ENCODE peak calls at places on chromosomes 2 and 18, in six cellular contexts. X is fibroblast of lung, B is right lobe of liver, Y is adrenal gland, R is lung, S is heart left ventricle. N is an unnamed sample.
A peak's percentile ranks its signal among the peaks of the same experiment; 100 is the strongest.

GRCh38 chr2:189222440-189222839 is 42.9 kb upstream of the COL5A2 start:
- DNase-seq in Y (no peak), R (peak; percentile 81), B (no peak), S (no peak), X (peak; percentile 71), N (no peak)

GRCh38 chr2:109476908-109477441 is 136.8 kb downstream of the SEPTIN10 start:
- DNase-seq in S (no peak), R (no peak), Y (no peak), B (no peak), X (no peak), N (no peak)

GRCh38 chr2:38665854-38666577 is at the start of gene GALM:
- DNase-seq in S (peak; percentile 86), R (peak; percentile 88), Y (peak; percentile 88), B (peak; percentile 83), X (peak; percentile 94), N (peak; percentile 81)

GRCh38 chr2:40448476-40449079 is 3.3 kb downstream of the SLC8A1 start:
- DNase-seq in R (no peak), S (no peak), X (peak; percentile 42), Y (no peak), B (no peak), N (no peak)

GRCh38 chr2:41970898-41971660 is 76.7 kb upstream of the PKDCC start:
- DNase-seq in B (no peak), X (peak; percentile 30), S (no peak), R (no peak), Y (no peak), N (no peak)

GRCh38 chr18:48804856-48805610 is 145.7 kb downstream of the SMAD7 start:
- DNase-seq in S (peak; percentile 12), X (no peak), B (no peak), R (no peak), Y (no peak), N (no peak)

GRCh38 chr2:85933753-85934594 is 45.2 kb upstream of the ST3GAL5 start:
- DNase-seq in Y (no peak), R (no peak), X (peak; percentile 98), B (no peak), S (no peak), N (no peak)

GRCh38 chr2:108267117-108267516 is 21.6 kb upstream of the SULT1C2 start:
- DNase-seq in B (no peak), S (no peak), R (no peak), X (peak; percentile 67), Y (no peak), N (peak; percentile 56)

GRCh38 chr2:234447963-234448362 is 48.9 kb downstream of the ARL4C start:
- DNase-seq in R (no peak), B (no peak), Y (no peak), S (no peak), X (no peak), N (no peak)

GRCh38 chr2:128026422-128027277 is 1.2 kb downstream of the SAP130 start:
- DNase-seq in R (peak; percentile 36), S (no peak), B (no peak), X (peak; percentile 3), Y (no peak), N (no peak)

GRCh38 chr2:27832396-27832795 is 57.8 kb downstream of the RBKS start:
- DNase-seq in R (no peak), Y (no peak), X (peak; percentile 94), B (no peak), S (no peak), N (peak; percentile 93)

GRCh38 chr2:163123526-163123925 is 285.0 kb upstream of the KCNH7 start:
- DNase-seq in R (no peak), B (no peak), X (no peak), S (no peak), Y (no peak), N (no peak)

GRCh38 chr18:63001861-63002260 is 286.5 kb downstream of the PHLPP1 start:
- DNase-seq in B (peak; percentile 7), S (no peak), Y (no peak), X (no peak), R (no peak), N (no peak)

GRCh38 chr18:30465131-30465530 is 577.4 kb downstream of the DSC3 start:
- DNase-seq in R (no peak), Y (no peak), B (no peak), X (no peak), S (no peak), N (no peak)

GRCh38 chr2:46862430-46862829 is 53.2 kb downstream of the MCFD2 start:
- DNase-seq in S (no peak), Y (no peak), B (no peak), R (no peak), X (no peak), N (no peak)

GRCh38 chr2:81324046-81324445 is 1019.5 kb upstream of the LRRTM1 start:
- DNase-seq in S (no peak), Y (no peak), R (no peak), X (no peak), B (no peak), N (peak; percentile 5)

GRCh38 chr2:159093496-159093895 is 125.1 kb downstream of the TANC1 start:
- DNase-seq in X (no peak), R (no peak), S (no peak), B (no peak), Y (no peak), N (no peak)

GRCh38 chr18:42155024-42155423 is 200.0 kb downstream of the PIK3C3 start:
- DNase-seq in S (no peak), B (no peak), R (no peak), Y (no peak), X (no peak), N (no peak)

GRCh38 chr18:908631-909621 is 4.3 kb downstream of the ADCYAP1 start:
- DNase-seq in S (no peak), Y (no peak), X (no peak), B (no peak), R (no peak), N (no peak)

GRCh38 chr18:51078026-51078425 is 48.0 kb downstream of the SMAD4 start:
- DNase-seq in B (no peak), Y (no peak), R (no peak), S (no peak), X (no peak), N (no peak)

GRCh38 chr2:17918789-17919188 is 40.3 kb downstream of the KCNS3 start:
- DNase-seq in Y (no peak), X (no peak), B (no peak), S (no peak), R (no peak), N (no peak)

GRCh38 chr2:160402997-160403979 is 90.3 kb downstream of the RBMS1 start:
- DNase-seq in R (no peak), S (no peak), B (no peak), Y (no peak), X (peak; percentile 79), N (no peak)

GRCh38 chr18:29644276-29644675 is 1398.3 kb downstream of the DSC3 start:
- DNase-seq in S (no peak), R (no peak), B (no peak), X (peak; percentile 63), Y (no peak), N (peak; percentile 28)

GRCh38 chr2:75600418-75601088 is 39.8 kb upstream of the EVA1A start:
- DNase-seq in B (no peak), Y (no peak), X (no peak), S (no peak), R (no peak), N (no peak)

GRCh38 chr2:46769809-46770208 is 145.8 kb downstream of the MCFD2 start:
- DNase-seq in B (no peak), Y (no peak), S (no peak), R (no peak), X (no peak), N (no peak)

GRCh38 chr2:74414913-74415761 is 6.3 kb downstream of the C2orf81 start:
- DNase-seq in R (no peak), Y (no peak), B (peak; percentile 50), S (peak; percentile 66), X (peak; percentile 26), N (no peak)

GRCh38 chr2:74415762-74416395 is 5.5 kb downstream of the C2orf81 start:
- DNase-seq in Y (no peak), B (no peak), R (no peak), S (no peak), X (no peak), N (no peak)

GRCh38 chr2:74416721-74417120 is 4.7 kb downstream of the C2orf81 start:
- DNase-seq in X (no peak), Y (no peak), B (no peak), R (no peak), S (no peak), N (no peak)

GRCh38 chr2:74413001-74413698 is 8.3 kb downstream of the C2orf81 start:
- DNase-seq in Y (no peak), B (peak; percentile 47), S (no peak), X (no peak), R (no peak), N (no peak)

DNA sequence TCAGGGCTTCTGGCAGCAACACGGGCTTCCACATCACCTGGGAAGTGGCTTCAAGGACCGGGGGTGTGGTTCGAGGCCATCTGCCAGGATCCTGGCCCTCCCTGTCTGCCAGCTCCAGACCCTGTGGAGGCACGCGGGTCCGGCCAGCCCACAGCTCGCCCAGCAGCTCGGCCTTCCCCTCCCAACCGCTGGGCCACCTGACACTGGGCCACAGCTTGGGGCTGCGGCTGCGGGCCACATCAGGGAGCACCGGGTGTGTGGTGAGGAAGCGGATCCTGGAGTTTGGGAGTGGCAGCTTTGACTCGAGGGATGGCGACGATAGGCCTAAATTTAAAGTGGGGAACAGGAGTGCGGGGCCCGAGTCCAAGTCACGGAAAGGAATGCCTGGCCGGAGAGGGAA is 6.9 kb downstream of the C2orf81 start:
- DNase-seq in R (no peak), Y (no peak), X (no peak), B (no peak), S (no peak), N (no peak)
- H3K4me3 ChIP-seq in R (peak overlapping the region; percentile 29), Y (peak overlapping the region; percentile 50), X (peak overlapping the region; percentile 14), B (peak overlapping the region; percentile 46), S (peak overlapping the region; percentile 64), N (peak overlapping the region; percentile 36)

GRCh38 chr2:219823566-219823965 is 196.1 kb downstream of the SLC4A3 start:
- DNase-seq in R (no peak), S (no peak), Y (no peak), X (no peak), B (no peak), N (no peak)
- H3K36me3 ChIP-seq in R (no peaks in the 10 kb centered on the region), S (no peaks in the 10 kb centered on the region), Y (no peaks in the 10 kb centered on the region), X (no peaks in the 10 kb centered on the region), B (no peaks in the 10 kb centered on the region), N (no peaks in the 10 kb centered on the region)

GRCh38 chr18:36419913-36420531 is 122.5 kb downstream of the FHOD3 start:
- DNase-seq in B (no peak), R (no peak), X (peak; percentile 57), S (no peak), Y (no peak), N (peak; percentile 67)
- TF ChIP-seq CTCF in B (no peak), R (no peak), X (no peak), S (no peak), Y (no peak), N (peak; percentile 56)

GRCh38 chr2:21468609-21469008 is 344.8 kb downstream of the TDRD15 start:
- DNase-seq in S (no peak), Y (no peak), B (no peak), R (no peak), X (no peak), N (no peak)

GRCh38 chr2:21467910-21468309 is 344.1 kb downstream of the TDRD15 start:
- DNase-seq in S (no peak), Y (no peak), B (no peak), X (peak; percentile 5), R (no peak), N (peak; percentile 4)

GRCh38 chr2:21467280-21467818 is 343.6 kb downstream of the TDRD15 start:
- DNase-seq in R (no peak), Y (no peak), X (no peak), B (no peak), S (no peak), N (no peak)

GRCh38 chr2:21469564-21469963 is 345.8 kb downstream of the TDRD15 start:
- DNase-seq in Y (no peak), B (no peak), R (no peak), X (no peak), S (no peak), N (no peak)

GRCh38 chr2:21469158-21469557 is 345.4 kb downstream of the TDRD15 start:
- DNase-seq in X (no peak), B (no peak), R (no peak), Y (no peak), S (no peak), N (no peak)
- H3K4me3 ChIP-seq in X (no peak overlapping the region), B (no peak overlapping the region), R (no peak overlapping the region), Y (no peak overlapping the region), S (no peak overlapping the region), N (no peak overlapping the region)

N was measured in kidney epithelial cell.